ENCODE peak calls at places on chromosomes 5 and 9, in four cellular contexts. P, C, Q and H are unnamed samples.

GRCh38 chr9:70293214-70293613 is 34.4 kb downstream of the SMC5 start:
- DNase-seq in C (no peak), Q (no peak), P (no peak), H (no peak)

GRCh38 chr9:130890869-130891698 is 5.5 kb downstream of the QRFP start:
- DNase-seq in Q (no peak), C (no peak), P (no peak), H (no peak)

GRCh38 chr5:155850411-155850810 is 476.6 kb upstream of the SGCD start:
- DNase-seq in C (no peak), Q (no peak), P (no peak), H (no peak)

GRCh38 chr5:38465702-38466443 is 90.6 kb downstream of the LIFR start:
- DNase-seq in Q (no peak), P (no peak), C (no peak), H (no peak)

GRCh38 chr5:93622240-93622885 is 39.3 kb downstream of the NR2F1 start:
- DNase-seq in Q (peak), C (peak), P (peak), H (no peak)

GRCh38 chr5:115666023-115666422 is 40.2 kb upstream of the TMED7 start:
- DNase-seq in C (no peak), Q (no peak), P (no peak), H (no peak)

GRCh38 chr9:73380411-73380810 is 228.7 kb downstream of the ANXA1 start:
- DNase-seq in C (no peak), P (no peak), Q (no peak), H (no peak)

GRCh38 chr5:14190194-14191164 is 47.3 kb downstream of the TRIO start:
- DNase-seq in Q (peak), C (peak), P (peak), H (no peak)

GRCh38 chr5:52269853-52270252 is 517.9 kb upstream of the ITGA1 start:
- DNase-seq in C (no peak), P (no peak), Q (peak), H (no peak)

GRCh38 chr9:87594218-87594617 is 96.6 kb downstream of the DAPK1 start:
- DNase-seq in C (peak), P (peak), Q (peak), H (no peak)